ENCODE peak calls at places on chromosome 7, in four cellular contexts. S, Q, K and P are unnamed samples.
A peak's percentile ranks its signal among the peaks of the same experiment; 100 is the strongest.

GRCh38 chr7:106126170-106126938 is 14.2 kb upstream of the SYPL1 start:
- DNase-seq in K (no peak), Q (no peak), S (peak; percentile 76), P (no peak)

GRCh38 chr7:67631496-67631895 is 634.9 kb downstream of the TYW1 start:
- DNase-seq in Q (no peak), S (no peak), K (no peak), P (no peak)

GRCh38 chr7:120054376-120055100 is 218.4 kb upstream of the KCND2 start:
- DNase-seq in K (no peak), Q (no peak), S (no peak), P (no peak)

GRCh38 chr7:115183431-115184057 is 261.6 kb downstream of the MDFIC start:
- DNase-seq in K (no peak), S (no peak), Q (no peak), P (no peak)

GRCh38 chr7:51141451-51141971 is 175.1 kb downstream of the COBL start:
- DNase-seq in K (no peak), Q (no peak), S (peak; percentile 12), P (peak; percentile 68)

GRCh38 chr7:30750574-30751256 is 1.2 kb upstream of the INMT start:
- DNase-seq in Q (no peak), K (peak; percentile 56), S (peak; percentile 37), P (peak; percentile 37)

GRCh38 chr7:43467406-43467805 is 115.5 kb upstream of the STK17A start:
- DNase-seq in K (no peak), Q (no peak), S (no peak), P (no peak)

GRCh38 chr7:16646427-16647081 is 573 bp downstream of the BZW2 start:
- DNase-seq in S (no peak), K (no peak), Q (no peak), P (peak; percentile 46)

GRCh38 chr7:102272075-102272916 is 14.4 kb upstream of the SH2B2 start:
- DNase-seq in S (peak; percentile 89), Q (peak; percentile 94), K (peak; percentile 17), P (peak; percentile 53)

GRCh38 chr7:77752016-77752415 is 46.2 kb downstream of the TMEM60 start:
- DNase-seq in K (no peak), S (peak; percentile 13), Q (no peak), P (no peak)

GRCh38 chr7:99375070-99375807 is 709 bp downstream of the ARPC1B start:
- DNase-seq in Q (peak; percentile 83), K (no peak), S (peak; percentile 75), P (no peak)

GRCh38 chr7:117264716-117265115 is 58.1 kb downstream of the WNT2 start:
- DNase-seq in S (no peak), K (no peak), Q (no peak), P (no peak)

GRCh38 chr7:34396437-34397064 is 261.5 kb upstream of the NPSR1 start:
- DNase-seq in K (no peak), Q (no peak), S (no peak), P (no peak)

GRCh38 chr7:66522518-66522917 is 106.2 kb upstream of the KCTD7 start:
- DNase-seq in Q (no peak), S (peak; percentile 51), K (no peak), P (no peak)

GRCh38 chr7:768881-769504 is 41.9 kb upstream of the PRKAR1B start:
- DNase-seq in Q (no peak), S (no peak), K (peak; percentile 40), P (peak; percentile 25)

GRCh38 chr7:8149222-8149621 is 112.7 kb downstream of the ICA1 start:
- DNase-seq in K (no peak), Q (no peak), S (peak; percentile 24), P (no peak)

GRCh38 chr7:76302299-76303056 is at the start of gene HSPB1:
- DNase-seq in Q (peak; percentile 70), S (peak; percentile 95), K (peak; percentile 70), P (peak; percentile 83)

GRCh38 chr7:81293806-81294205 is 375.0 kb upstream of the SEMA3C start:
- DNase-seq in K (no peak), Q (no peak), S (no peak), P (no peak)

GRCh38 chr7:86911703-86912102 is 147.8 kb downstream of the ELAPOR2 start:
- DNase-seq in Q (no peak), K (no peak), S (no peak), P (no peak)

GRCh38 chr7:26863504-26864308 is 684 bp downstream of the SKAP2 start:
- DNase-seq in S (peak; percentile 43), K (no peak), Q (no peak), P (peak; percentile 28)